ENCODE peak calls at places on chromosomes 1 and 21, in four cellular contexts. S is K562, V is A549, W is HepG2. H is an unnamed sample.

GRCh38 chr1:155166006-155166372 is 7.1 kb downstream of the KRTCAP2 start:
- DNase-seq in S (no peak), V (no peak), W (no peak), H (peak; percentile 51)

GRCh38 chr1:31122779-31123178 is 57.3 kb upstream of the PUM1 start:
- DNase-seq in S (no peak), V (no peak), W (no peak), H (no peak)

GRCh38 chr1:203153989-203154821 is 21.4 kb downstream of the MYBPH start:
- DNase-seq in S (no peak), V (no peak), W (no peak), H (no peak)

GRCh38 chr1:52633291-52633754 is 355 bp downstream of the SHISAL2A start:
- DNase-seq in S (no peak), V (no peak), W (no peak), H (peak; percentile 49)

GRCh38 chr1:228150021-228150457 is 309 bp downstream of the GJC2 start:
- DNase-seq in S (peak; percentile 37), V (no peak), W (no peak), H (peak; percentile 9)

GRCh38 chr1:62175568-62176179 is 19.0 kb upstream of the L1TD1 start:
- DNase-seq in S (peak; percentile 21), V (peak; percentile 41), W (peak; percentile 47), H (peak; percentile 45)

GRCh38 chr1:221099747-221100146 is 220.5 kb downstream of the HLX start:
- DNase-seq in S (no peak), V (no peak), W (no peak), H (no peak)

GRCh38 chr1:177170756-177171535 is at the start of gene BRINP2:
- DNase-seq in S (no peak), V (peak; percentile 46), W (no peak), H (peak; percentile 87)

GRCh38 chr1:37177230-37177864 is 143.0 kb upstream of the GRIK3 start:
- DNase-seq in S (peak; percentile 50), V (peak; percentile 58), W (peak; percentile 25), H (peak; percentile 69)

GRCh38 chr1:216794541-216795055 is 71.4 kb upstream of the ESRRG start:
- DNase-seq in S (no peak), V (no peak), W (no peak), H (no peak)

GRCh38 chr1:226763741-226764264 is 24.7 kb upstream of the ITPKB start:
- DNase-seq in S (no peak), V (peak; percentile 87), W (no peak), H (peak; percentile 33)

GRCh38 chr1:84225636-84226035 is 75.9 kb upstream of the SAMD13 start:
- DNase-seq in S (no peak), V (no peak), W (no peak), H (no peak)

GRCh38 chr1:1306661-1307260 is 969 bp downstream of the ACAP3 start:
- DNase-seq in S (no peak), V (no peak), W (peak; percentile 60), H (no peak)

GRCh38 chr1:92987462-92987861 is 26.2 kb upstream of the DIPK1A start:
- DNase-seq in S (no peak), V (no peak), W (no peak), H (no peak)

GRCh38 chr1:40122865-40123264 is 25.8 kb upstream of the PPT1 start:
- DNase-seq in S (peak; percentile 26), V (no peak), W (no peak), H (no peak)

DNA sequence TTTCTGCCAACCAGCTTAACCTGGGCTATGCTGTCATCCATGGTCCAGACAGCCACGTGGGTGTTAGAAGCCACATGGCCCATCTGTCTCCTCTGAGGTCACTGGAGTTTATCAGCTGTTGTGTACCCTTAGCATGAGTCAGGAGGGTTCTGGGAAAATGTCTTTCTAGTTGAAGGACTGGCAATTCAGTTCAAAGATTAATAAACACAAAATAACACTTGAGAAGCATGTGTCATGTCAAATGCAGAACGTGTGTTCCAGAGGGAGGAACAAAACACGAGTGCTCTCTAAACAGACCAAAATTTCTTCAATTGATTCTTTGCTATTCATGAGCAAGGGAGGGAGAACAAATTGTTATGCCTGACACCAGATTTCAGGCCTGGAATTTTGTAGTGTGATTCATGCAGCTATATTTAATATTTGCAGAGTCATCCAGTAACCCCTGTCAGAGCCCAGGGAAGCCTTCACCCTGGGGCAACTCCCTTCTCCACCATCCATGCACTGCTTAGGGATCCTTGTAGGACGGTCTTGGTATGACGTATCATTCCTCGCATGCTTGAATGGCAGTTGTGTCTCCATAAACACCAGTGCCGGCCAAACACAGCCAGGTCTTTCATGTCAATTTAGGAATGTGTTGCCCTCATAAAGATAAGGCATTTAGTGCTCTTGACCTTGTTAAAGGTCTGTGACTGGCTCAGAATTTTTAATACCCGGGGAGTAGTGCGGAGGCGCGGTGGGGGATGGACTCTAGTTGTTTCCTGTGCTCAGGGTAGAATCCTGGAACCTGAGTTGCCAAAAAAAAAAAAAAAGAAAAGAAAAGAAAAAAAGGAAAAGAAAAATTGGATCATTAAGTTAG is 27.7 kb upstream of the DYRK1A start:
- DNase-seq in S (peak; percentile 71), V (peak; percentile 93), W (peak; percentile 79), H (no peak)
- TF ChIP-seq NR3C1 in S (no peak), V (no peak), W (no peak), H (no peak)

GRCh38 chr1:23395162-23395724 is 25.6 kb upstream of the ZNF436 start:
- DNase-seq in S (no peak), V (no peak), W (no peak), H (peak; percentile 27)

GRCh38 chr1:23394176-23394575 is 24.5 kb upstream of the ZNF436 start:
- DNase-seq in S (no peak), V (no peak), W (no peak), H (no peak)

GRCh38 chr1:23395849-23396248 is 26.2 kb upstream of the ZNF436 start:
- DNase-seq in S (no peak), V (no peak), W (no peak), H (no peak)

GRCh38 chr1:23393706-23394105 is 24.1 kb upstream of the ZNF436 start:
- DNase-seq in S (no peak), V (no peak), W (no peak), H (no peak)

DNA sequence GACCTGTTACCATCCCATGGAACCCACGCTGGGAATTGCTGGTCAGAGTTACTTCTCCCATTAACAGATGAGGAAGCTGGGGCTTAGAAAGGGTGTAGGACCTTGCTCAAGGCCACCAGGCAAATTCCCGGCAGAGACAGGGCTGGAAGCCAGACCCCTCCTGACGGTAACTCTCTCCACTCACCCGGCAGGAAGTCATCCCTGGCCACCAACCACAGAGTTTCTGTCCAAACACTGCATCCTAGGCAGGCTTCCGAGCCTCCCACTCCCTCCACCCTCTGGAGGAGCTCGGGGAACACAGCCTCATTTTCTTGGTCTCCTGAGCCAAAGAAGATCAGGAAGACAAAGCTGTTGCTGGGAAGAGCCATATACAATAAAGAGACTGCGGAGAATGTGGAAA is 25.0 kb upstream of the ZNF436 start:
- DNase-seq in S (no peak), V (no peak), W (no peak), H (peak; percentile 41)
- TF ChIP-seq NR3C1 in S (no peak), V (no peak), W (no peak), H (no peak)

GRCh38 chr21:43283136-43283924 is 114.5 kb downstream of the CRYAA start:
- DNase-seq in S (no peak), V (no peak), W (no peak), H (no peak)
- TF ChIP-seq NR3C1 in S (no peak), V (no peak), W (no peak), H (no peak)

GRCh38 chr1:85501355-85501898 is 36.5 kb upstream of the DDAH1 start:
- DNase-seq in S (no peak), V (no peak), W (peak; percentile 7), H (no peak)

GRCh38 chr1:85502171-85502570 is 37.2 kb upstream of the DDAH1 start:
- DNase-seq in S (no peak), V (no peak), W (peak; percentile 3), H (no peak)

GRCh38 chr1:85496881-85497582 is 32.1 kb upstream of the DDAH1 start:
- DNase-seq in S (no peak), V (no peak), W (no peak), H (no peak)

GRCh38 chr1:85504417-85504816 is 39.5 kb upstream of the DDAH1 start:
- DNase-seq in S (no peak), V (no peak), W (no peak), H (no peak)

GRCh38 chr1:85502625-85503083 is 37.7 kb upstream of the DDAH1 start:
- DNase-seq in S (peak; percentile 10), V (peak; percentile 65), W (peak; percentile 70), H (peak; percentile 58)
- TF ChIP-seq NR3C1 in S (no peak), V (no peak), W (no peak), H (no peak)

DNA sequence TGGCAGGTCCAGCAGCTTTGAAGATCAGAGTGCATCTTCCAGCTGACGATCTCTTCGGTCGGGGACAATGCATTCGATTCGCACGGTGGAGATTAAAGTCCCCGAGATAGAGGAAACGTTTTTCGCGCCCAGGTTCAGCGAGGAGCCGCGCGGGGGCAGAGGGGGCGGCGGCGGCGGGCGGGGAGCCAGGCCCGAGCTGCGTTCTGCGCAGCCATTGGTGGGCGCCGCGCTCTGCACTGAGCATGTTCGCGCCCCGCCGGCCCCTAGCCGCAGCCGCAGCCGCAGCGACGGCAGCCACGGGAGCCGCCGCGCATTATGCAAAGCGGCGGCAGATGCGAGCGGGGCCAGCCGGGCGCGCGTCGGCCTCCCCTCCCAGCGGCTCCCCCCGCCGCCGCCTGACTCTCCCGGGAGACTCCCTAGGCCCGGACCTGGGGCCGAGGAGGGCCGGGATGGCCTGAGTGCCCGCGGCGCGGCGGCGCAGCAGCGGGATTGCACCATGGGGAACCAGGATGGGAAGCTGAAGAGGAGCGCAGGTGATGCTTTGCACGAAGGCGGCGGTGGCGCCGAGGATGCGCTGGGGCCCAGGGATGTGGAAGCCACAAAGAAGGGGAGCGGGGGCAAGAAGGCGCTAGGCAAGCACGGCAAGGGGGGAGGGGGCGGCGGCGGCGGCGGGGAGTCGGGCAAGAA is at the start of gene FMN2:
- DNase-seq in S (no peak), V (peak; percentile 72), W (peak; percentile 0), H (peak; percentile 68)
- TF ChIP-seq NR3C1 in S (no peak), V (no peak), W (no peak), H (no peak)

H was measured in WTC11.